ENCODE peak calls at places on chromosome 15, in five cellular contexts. O, D, P, A and G are unnamed samples.

GRCh38 chr15:36186376-36186775 is 393.1 kb upstream of the CDIN1 start:
- DNase-seq in O (no peak), D (no peak), P (no peak), A (no peak), G (no peak)

GRCh38 chr15:101037090-101037830 is 118.1 kb downstream of the LRRK1 start:
- DNase-seq in O (no peak), D (no peak), P (no peak), A (no peak), G (no peak)

GRCh38 chr15:72375501-72375845 is 341 bp downstream of the HEXA start:
- DNase-seq in O (no peak), D (peak; percentile 29), P (no peak), A (no peak), G (no peak)

GRCh38 chr15:47741082-47741481 is 23.8 kb downstream of the SEMA6D start:
- DNase-seq in O (no peak), D (no peak), P (no peak), A (no peak), G (no peak)

GRCh38 chr15:26889298-26889898 is 22.5 kb downstream of the GABRA5 start:
- DNase-seq in O (peak; percentile 11), D (peak; percentile 26), P (peak; percentile 42), A (peak; percentile 19), G (no peak)

GRCh38 chr15:75775296-75776074 is 62.8 kb upstream of the CSPG4 start:
- DNase-seq in O (no peak), D (no peak), P (no peak), A (no peak), G (no peak)

GRCh38 chr15:39735120-39735717 is 47.4 kb downstream of the FSIP1 start:
- DNase-seq in O (no peak), D (no peak), P (no peak), A (no peak), G (no peak)

GRCh38 chr15:70428211-70428822 is 330.6 kb upstream of the TLE3 start:
- DNase-seq in O (no peak), D (no peak), P (no peak), A (no peak), G (no peak)

GRCh38 chr15:74305687-74306086 is 61.8 kb downstream of the CYP11A1 start:
- DNase-seq in O (no peak), D (no peak), P (no peak), A (no peak), G (no peak)

GRCh38 chr15:70479056-70479455 is 284.3 kb downstream of the UACA start:
- DNase-seq in O (no peak), D (no peak), P (no peak), A (no peak), G (no peak)

GRCh38 chr15:77650285-77650684 is 17.6 kb upstream of the LINGO1 start:
- DNase-seq in O (no peak), D (no peak), P (no peak), A (no peak), G (no peak)

GRCh38 chr15:43095708-43096347 is 10.0 kb downstream of the UBR1 start:
- DNase-seq in O (no peak), D (no peak), P (no peak), A (no peak), G (no peak)

GRCh38 chr15:68823561-68823960 is 2.9 kb upstream of the ANP32A start:
- DNase-seq in O (no peak), D (no peak), P (no peak), A (no peak), G (no peak)

GRCh38 chr15:99324082-99324620 is 72.9 kb downstream of the LRRC28 start:
- DNase-seq in O (peak; percentile 25), D (no peak), P (no peak), A (peak; percentile 36), G (no peak)

GRCh38 chr15:81785679-81786078 is 260.1 kb downstream of the MEX3B start:
- DNase-seq in O (no peak), D (no peak), P (no peak), A (no peak), G (no peak)